ENCODE peak calls at places on chromosomes 6 and 20, in four cellular contexts. One of them, this sample, is unnamed. For H3K36me3, the result is how much of the 10 kb centered on the place peaks cover.

GRCh38 chr6:110946498-110946897 is 12.0 kb upstream of the GTF3C6 start:
- DNase-seq in fibroblast of lung: no peak
- DNase-seq in endothelial cell of umbilical vein: no peak
- DNase-seq in neural progenitor cell: no peak
- DNase-seq in this sample: peak

GRCh38 chr20:46206025-46206424 is 87.9 kb downstream of the CD40 start:
- DNase-seq in fibroblast of lung: peak
- DNase-seq in endothelial cell of umbilical vein: peak
- DNase-seq in neural progenitor cell: no peak
- DNase-seq in this sample: peak

GRCh38 chr6:160934157-160934556 is 57.4 kb upstream of the MAP3K4 start:
- DNase-seq in fibroblast of lung: no peak
- DNase-seq in endothelial cell of umbilical vein: no peak
- DNase-seq in neural progenitor cell: no peak
- DNase-seq in this sample: no peak

GRCh38 chr6:150720774-150721233 is 121.1 kb downstream of the PLEKHG1 start:
- DNase-seq in fibroblast of lung: peak
- DNase-seq in endothelial cell of umbilical vein: no peak
- DNase-seq in neural progenitor cell: peak
- DNase-seq in this sample: peak

GRCh38 chr20:38150595-38151170 is 14.4 kb downstream of the TGM2 start:
- DNase-seq in fibroblast of lung: no peak
- DNase-seq in endothelial cell of umbilical vein: no peak
- DNase-seq in neural progenitor cell: no peak
- DNase-seq in this sample: no peak

GRCh38 chr6:157555795-157556645 is 175.0 kb downstream of the ZDHHC14 start:
- DNase-seq in fibroblast of lung: no peak
- DNase-seq in endothelial cell of umbilical vein: no peak
- DNase-seq in neural progenitor cell: peak
- DNase-seq in this sample: no peak

GRCh38 chr6:32424584-32424983 is 15.1 kb upstream of the HLA-DRA start:
- DNase-seq in fibroblast of lung: no peak
- DNase-seq in endothelial cell of umbilical vein: no peak
- DNase-seq in neural progenitor cell: no peak
- DNase-seq in this sample: peak

GRCh38 chr6:19860235-19860877 is 23.2 kb downstream of the ID4 start:
- DNase-seq in fibroblast of lung: no peak
- DNase-seq in endothelial cell of umbilical vein: no peak
- DNase-seq in neural progenitor cell: no peak
- DNase-seq in this sample: no peak

GRCh38 chr6:3314621-3315020 is 55.9 kb downstream of the PSMG4 start:
- DNase-seq in fibroblast of lung: no peak
- DNase-seq in endothelial cell of umbilical vein: no peak
- DNase-seq in neural progenitor cell: no peak
- DNase-seq in this sample: no peak

GRCh38 chr6:150118642-150119041 is 24.2 kb upstream of the PPP1R14C start:
- DNase-seq in fibroblast of lung: no peak
- DNase-seq in endothelial cell of umbilical vein: no peak
- DNase-seq in neural progenitor cell: no peak
- DNase-seq in this sample: no peak

GRCh38 chr6:142569676-142570075 is 267.9 kb downstream of the ADGRG6 start:
- DNase-seq in fibroblast of lung: no peak
- DNase-seq in endothelial cell of umbilical vein: peak
- DNase-seq in neural progenitor cell: no peak
- DNase-seq in this sample: peak

GRCh38 chr6:16326531-16326930 is 88.1 kb downstream of the GMPR start:
- DNase-seq in fibroblast of lung: no peak
- DNase-seq in endothelial cell of umbilical vein: no peak
- DNase-seq in neural progenitor cell: no peak
- DNase-seq in this sample: no peak

GRCh38 chr20:10985536-10985935 is 311.7 kb upstream of the JAG1 start:
- DNase-seq in fibroblast of lung: peak
- DNase-seq in endothelial cell of umbilical vein: peak
- DNase-seq in neural progenitor cell: no peak
- DNase-seq in this sample: peak

GRCh38 chr20:58246346-58246745 is 17.9 kb upstream of the ANKRD60 start:
- DNase-seq in fibroblast of lung: peak
- DNase-seq in endothelial cell of umbilical vein: peak
- DNase-seq in neural progenitor cell: peak
- DNase-seq in this sample: no peak

GRCh38 chr6:74753883-74754600 is 451.8 kb downstream of the COL12A1 start:
- DNase-seq in fibroblast of lung: no peak
- DNase-seq in endothelial cell of umbilical vein: no peak
- DNase-seq in neural progenitor cell: no peak
- DNase-seq in this sample: no peak
- H3K36me3 ChIP-seq in fibroblast of lung: under half
- H3K36me3 ChIP-seq in endothelial cell of umbilical vein: under half
- H3K36me3 ChIP-seq in neural progenitor cell: under half
- H3K36me3 ChIP-seq in this sample: under half

GRCh38 chr20:63002511-63002910 is 4.3 kb downstream of the BHLHE23 start:
- DNase-seq in fibroblast of lung: no peak
- DNase-seq in endothelial cell of umbilical vein: no peak
- DNase-seq in neural progenitor cell: no peak
- DNase-seq in this sample: no peak

GRCh38 chr20:63005862-63006564 is 751 bp downstream of the BHLHE23 start:
- DNase-seq in fibroblast of lung: peak
- DNase-seq in endothelial cell of umbilical vein: no peak
- DNase-seq in neural progenitor cell: peak
- DNase-seq in this sample: peak

GRCh38 chr20:63004607-63005211 is 2.1 kb downstream of the BHLHE23 start:
- DNase-seq in fibroblast of lung: no peak
- DNase-seq in endothelial cell of umbilical vein: no peak
- DNase-seq in neural progenitor cell: peak
- DNase-seq in this sample: no peak

GRCh38 chr20:63005240-63005861 is 1.4 kb downstream of the BHLHE23 start:
- DNase-seq in fibroblast of lung: no peak
- DNase-seq in endothelial cell of umbilical vein: no peak
- DNase-seq in neural progenitor cell: peak
- DNase-seq in this sample: no peak

GRCh38 chr20:63003546-63003945 is 3.2 kb downstream of the BHLHE23 start:
- DNase-seq in fibroblast of lung: no peak
- DNase-seq in endothelial cell of umbilical vein: no peak
- DNase-seq in neural progenitor cell: peak
- DNase-seq in this sample: no peak
- TF ChIP-seq EZH2 in fibroblast of lung: peak
- TF ChIP-seq EZH2 in endothelial cell of umbilical vein: no peak
- TF ChIP-seq EZH2 in neural progenitor cell: no peak
- TF ChIP-seq EZH2 in this sample: no peak

DNA sequence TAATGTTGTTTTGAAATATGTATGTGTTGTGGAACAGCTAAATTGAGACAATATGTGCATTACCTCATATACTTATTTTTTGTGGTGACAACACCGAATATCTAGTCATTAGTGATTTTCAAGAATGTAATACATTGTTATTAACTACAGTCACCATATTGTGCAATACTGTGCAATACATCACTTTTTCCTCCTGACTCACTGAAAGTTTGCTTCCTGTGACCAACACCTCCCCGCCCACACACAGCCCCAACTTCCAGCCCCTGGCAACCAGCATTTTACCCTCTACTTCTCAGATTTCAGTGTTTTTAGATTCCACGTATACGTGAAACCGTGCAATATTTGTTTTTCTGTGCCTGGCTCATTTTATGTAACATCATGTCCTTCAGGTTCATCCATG is 627.9 kb downstream of the PRKN start:
- DNase-seq in fibroblast of lung: peak
- DNase-seq in endothelial cell of umbilical vein: no peak
- DNase-seq in neural progenitor cell: no peak
- DNase-seq in this sample: peak
- H3K27ac ChIP-seq in fibroblast of lung: peak
- H3K27ac ChIP-seq in endothelial cell of umbilical vein: no peak
- H3K27ac ChIP-seq in neural progenitor cell: no peak
- H3K27ac ChIP-seq in this sample: peak

DNA sequence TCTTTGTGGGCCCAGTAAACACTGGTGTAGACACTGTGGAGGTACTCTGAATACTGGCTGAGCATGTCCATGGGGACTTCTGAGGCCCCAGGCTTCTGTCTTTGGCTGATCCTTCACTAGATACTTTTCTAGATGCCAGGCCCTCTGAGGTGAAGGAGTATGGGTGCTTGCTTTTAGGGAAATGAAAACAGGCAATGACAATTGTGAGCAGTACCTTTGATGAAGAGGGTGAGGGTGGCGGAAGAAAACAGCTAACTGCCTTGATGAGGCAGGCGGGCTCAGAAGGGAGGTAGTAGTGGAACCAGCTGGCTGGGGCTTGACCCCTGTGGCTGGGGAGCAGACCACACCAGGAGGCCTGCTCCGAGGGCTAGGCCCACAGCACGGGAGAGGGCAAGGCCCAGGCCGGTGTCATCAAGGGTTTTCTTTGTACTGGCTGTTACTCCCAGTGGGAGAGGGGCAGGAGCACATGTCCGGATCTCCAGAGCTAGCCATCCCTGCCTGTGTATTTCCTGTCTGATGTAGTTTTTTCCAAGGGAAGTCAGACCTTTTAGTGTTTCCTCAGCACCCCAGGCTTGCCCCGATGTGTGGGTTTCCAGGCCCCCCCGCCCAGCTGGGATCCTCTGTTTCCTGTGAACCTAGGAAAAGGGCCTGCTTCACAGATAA is 3.9 kb downstream of the PLCG1 start:
- DNase-seq in fibroblast of lung: peak
- DNase-seq in endothelial cell of umbilical vein: peak
- DNase-seq in neural progenitor cell: no peak
- DNase-seq in this sample: no peak
- H3K36me3 ChIP-seq in fibroblast of lung: under half
- H3K36me3 ChIP-seq in endothelial cell of umbilical vein: under half
- H3K36me3 ChIP-seq in neural progenitor cell: under half
- H3K36me3 ChIP-seq in this sample: under half

GRCh38 chr6:41504526-41505021 is 41.6 kb upstream of the FOXP4 start:
- DNase-seq in fibroblast of lung: peak
- DNase-seq in endothelial cell of umbilical vein: peak
- DNase-seq in neural progenitor cell: no peak
- DNase-seq in this sample: no peak

GRCh38 chr6:41503841-41504525 is 42.2 kb upstream of the FOXP4 start:
- DNase-seq in fibroblast of lung: peak
- DNase-seq in endothelial cell of umbilical vein: peak
- DNase-seq in neural progenitor cell: peak
- DNase-seq in this sample: peak

GRCh38 chr6:41502607-41503434 is 43.4 kb upstream of the FOXP4 start:
- DNase-seq in fibroblast of lung: no peak
- DNase-seq in endothelial cell of umbilical vein: no peak
- DNase-seq in neural progenitor cell: peak
- DNase-seq in this sample: no peak

GRCh38 chr6:41505084-41506049 is 40.8 kb upstream of the FOXP4 start:
- DNase-seq in fibroblast of lung: peak
- DNase-seq in endothelial cell of umbilical vein: peak
- DNase-seq in neural progenitor cell: peak
- DNase-seq in this sample: peak

DNA sequence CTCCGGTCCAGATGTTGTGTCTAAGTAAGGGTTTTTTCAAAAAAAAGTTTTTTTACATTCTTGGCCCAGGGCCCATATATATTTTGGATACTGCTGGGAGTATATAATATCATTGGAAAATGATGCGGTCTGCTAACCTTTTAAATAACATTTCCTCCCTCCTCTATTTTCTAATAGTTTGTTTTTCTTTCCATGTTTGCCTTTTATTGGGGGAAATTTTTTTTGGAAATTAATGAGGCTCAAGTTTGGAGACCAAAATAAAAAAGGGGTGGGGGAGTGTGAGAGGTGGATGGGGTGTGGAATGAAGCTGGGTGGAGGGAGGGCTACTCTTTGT is 42.8 kb upstream of the FOXP4 start:
- DNase-seq in fibroblast of lung: peak
- DNase-seq in endothelial cell of umbilical vein: peak
- DNase-seq in neural progenitor cell: no peak
- DNase-seq in this sample: no peak
- TF ChIP-seq EZH2 in fibroblast of lung: no peak
- TF ChIP-seq EZH2 in endothelial cell of umbilical vein: no peak
- TF ChIP-seq EZH2 in neural progenitor cell: no peak
- TF ChIP-seq EZH2 in this sample: no peak

DNA sequence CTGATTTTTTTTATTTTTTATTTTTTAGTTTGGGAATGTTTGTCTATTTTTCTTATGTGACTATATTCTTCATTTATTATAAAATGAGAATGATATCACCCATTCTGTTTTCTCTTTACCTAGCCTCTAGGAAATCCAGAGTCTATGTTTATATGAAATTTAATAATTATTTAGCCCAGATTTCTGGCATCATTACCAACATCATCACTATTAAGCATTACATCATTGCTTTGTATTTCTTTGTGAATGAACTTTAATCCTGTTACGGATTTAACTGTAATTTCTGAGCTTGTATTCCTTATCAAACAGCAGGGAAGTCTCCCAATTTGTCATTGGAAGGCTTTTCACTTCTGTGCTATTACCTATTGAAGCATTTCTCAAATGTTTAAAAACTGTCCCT is 72.7 kb upstream of the NOX3 start:
- DNase-seq in fibroblast of lung: no peak
- DNase-seq in endothelial cell of umbilical vein: peak
- DNase-seq in neural progenitor cell: no peak
- DNase-seq in this sample: no peak
- H3K27ac ChIP-seq in fibroblast of lung: peak
- H3K27ac ChIP-seq in endothelial cell of umbilical vein: peak
- H3K27ac ChIP-seq in neural progenitor cell: no peak
- H3K27ac ChIP-seq in this sample: peak

GRCh38 chr6:109447878-109448555 is 7.5 kb downstream of the SMPD2 start:
- DNase-seq in fibroblast of lung: peak
- DNase-seq in endothelial cell of umbilical vein: no peak
- DNase-seq in neural progenitor cell: no peak
- DNase-seq in this sample: no peak
- H3K36me3 ChIP-seq in fibroblast of lung: under half
- H3K36me3 ChIP-seq in endothelial cell of umbilical vein: under half
- H3K36me3 ChIP-seq in neural progenitor cell: under half
- H3K36me3 ChIP-seq in this sample: under half